ENCODE peak calls at places on chromosomes 13 and 19, in six cellular contexts. A is psoas muscle; Y is GM23338; L is prostate gland; M is thoracic aorta; Z is CD4-positive, CD25-positive, alpha-beta regulatory T cell. I is an unnamed sample. For H3K36me3 and H3K27me3, the result is how much of the 10 kb centered on the place peaks cover.

GRCh38 chr13:27919934-27920676 is at the start of gene PDX1:
- DNase-seq in Z (no peak), A (no peak), L (no peak), Y (peak), M (no peak), I (peak)

GRCh38 chr13:59680429-59681024 is 483.2 kb downstream of the DIAPH3 start:
- DNase-seq in M (no peak), L (no peak), Y (peak), Z (peak), A (no peak), I (no peak)

GRCh38 chr13:60146491-60146890 is 17.2 kb downstream of the DIAPH3 start:
- DNase-seq in L (no peak), Y (no peak), Z (no peak), M (no peak), A (no peak), I (no peak)

GRCh38 chr19:35149463-35149862 is 5.1 kb upstream of the FXYD5 start:
- DNase-seq in Z (no peak), Y (no peak), A (no peak), M (no peak), L (no peak), I (no peak)

GRCh38 chr19:45564131-45564780 is 20.3 kb downstream of the OPA3 start:
- DNase-seq in M (no peak), A (no peak), Y (peak), Z (no peak), L (no peak), I (peak)

GRCh38 chr19:39174558-39175544 is 21.9 kb upstream of the NCCRP1 start:
- DNase-seq in Y (no peak), Z (no peak), A (no peak), L (no peak), M (no peak), I (no peak)

GRCh38 chr19:55379161-55379560 is 2.5 kb downstream of the TMEM190 start:
- DNase-seq in M (no peak), L (no peak), A (no peak), Y (no peak), Z (no peak), I (peak)

GRCh38 chr19:2333027-2333806 is 4.7 kb downstream of the SPPL2B start:
- DNase-seq in A (peak), L (no peak), Z (no peak), Y (no peak), M (no peak), I (no peak)

GRCh38 chr19:38665950-38666661 is 18.7 kb downstream of the ACTN4 start:
- DNase-seq in Z (no peak), L (peak), M (no peak), A (peak), Y (peak), I (peak)

GRCh38 chr13:24207841-24208240 is 47.3 kb downstream of the SPATA13 start:
- DNase-seq in M (no peak), L (no peak), Z (no peak), Y (no peak), A (no peak), I (no peak)

GRCh38 chr13:109454167-109454917 is 332.0 kb downstream of the IRS2 start:
- DNase-seq in L (no peak), A (no peak), M (peak), Z (no peak), Y (no peak), I (no peak)

GRCh38 chr13:43783820-43784219 is 3.0 kb downstream of the ENOX1 start:
- DNase-seq in A (no peak), M (no peak), L (no peak), Y (peak), Z (no peak), I (peak)

GRCh38 chr13:74066937-74067336 is 67.3 kb downstream of the KLF12 start:
- DNase-seq in Y (no peak), A (no peak), M (no peak), L (no peak), Z (no peak), I (no peak)

GRCh38 chr13:75895168-75895567 is 259.0 kb downstream of the LMO7 start:
- DNase-seq in L (no peak), Z (no peak), M (no peak), A (no peak), Y (no peak), I (no peak)

GRCh38 chr19:6730153-6730804 is 7.1 kb downstream of the GPR108 start:
- DNase-seq in Z (no peak), Y (peak), L (peak), A (peak), M (no peak), I (peak)

GRCh38 chr13:84677836-84678235 is 795.6 kb upstream of the SLITRK1 start:
- DNase-seq in M (no peak), Z (no peak), A (no peak), Y (no peak), L (no peak), I (no peak)

GRCh38 chr13:98332691-98333090 is 155.6 kb upstream of the RNF113B start:
- DNase-seq in L (no peak), A (no peak), Y (peak), Z (no peak), M (no peak), I (no peak)

GRCh38 chr13:30400376-30400775 is 21.9 kb upstream of the UBE2L5 start:
- DNase-seq in L (no peak), A (no peak), M (no peak), Z (no peak), Y (no peak), I (no peak)

GRCh38 chr13:30398601-30399072 is 23.7 kb upstream of the UBE2L5 start:
- DNase-seq in Z (no peak), L (no peak), M (no peak), A (no peak), Y (no peak), I (no peak)

GRCh38 chr13:30394798-30395191 is 27.5 kb upstream of the UBE2L5 start:
- DNase-seq in Z (peak), L (no peak), A (no peak), M (no peak), Y (no peak), I (no peak)

GRCh38 chr13:30396434-30397075 is 25.7 kb upstream of the UBE2L5 start:
- DNase-seq in L (no peak), M (no peak), Z (peak), A (no peak), Y (peak), I (no peak)

GRCh38 chr13:30395192-30396158 is 26.8 kb upstream of the UBE2L5 start:
- DNase-seq in L (peak), A (peak), Z (peak), M (peak), Y (peak), I (peak)
- H3K4me3 ChIP-seq in L (peak), A (peak), Z (peak), M (peak), Y (peak), I (peak)

DNA sequence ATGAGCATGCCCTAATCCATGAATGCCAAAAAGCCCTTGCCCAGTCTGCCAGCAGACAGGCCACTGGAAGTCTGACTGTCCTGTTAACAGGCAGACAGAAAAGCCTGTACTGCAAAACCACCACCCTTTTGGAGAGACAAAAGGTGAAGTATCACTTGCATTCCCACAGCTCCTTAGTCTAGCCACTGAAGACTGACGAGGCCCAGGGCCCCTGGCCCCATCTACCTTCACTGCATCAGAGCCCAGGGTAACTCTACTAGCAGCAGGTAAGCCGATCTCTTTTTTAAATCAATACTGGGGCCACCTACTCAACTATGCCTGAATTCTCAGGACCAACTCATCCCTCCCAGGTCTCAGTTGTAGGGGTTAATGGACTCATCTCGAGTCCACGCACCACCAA is 45.5 kb downstream of the ZNF93 start:
- DNase-seq in A (no peak), Y (no peak), L (no peak), Z (no peak), M (no peak), I (no peak)
- H3K36me3 ChIP-seq in A (under half), Y (under half), L (under half), Z (under half), M (under half), I (under half)

GRCh38 chr19:41915248-41916032 is 12.8 kb downstream of the ERFL start:
- DNase-seq in Z (no peak), M (no peak), A (no peak), L (no peak), Y (no peak), I (peak)
- H3K27me3 ChIP-seq in Z (under half), M (under half), A (half or more), L (under half), Y (half or more), I (half or more)

GRCh38 chr13:30429721-30430694 is 7.7 kb downstream of the UBE2L5 start:
- DNase-seq in A (no peak), M (no peak), Z (no peak), Y (no peak), L (no peak), I (no peak)
- H3K4me3 ChIP-seq in A (no peak), M (no peak), Z (no peak), Y (no peak), L (no peak), I (no peak)

I was measured in H7.